ENCODE peak calls at places on chromosomes 4 and X, in six cellular contexts. E is upper lobe of right lung; H is activated CD4-positive, alpha-beta T cell treated with anti-CD3 and anti-CD28 coated beads, Interleukin-2, amount 10 ng/mL, durations not matched to agents 7 days and 5 days; N is bronchial epithelial cell; X is C1 segment of cervical spinal cord; F is ELR. Q is an unnamed sample.

GRCh38 chr4:102580463-102580842 is 79.3 kb downstream of the NFKB1 start:
- DNase-seq in E (no peak), H (no peak), N (no peak), X (no peak), F (no peak), Q (no peak)

GRCh38 chr4:94577136-94577535 is 125.4 kb downstream of the PDLIM5 start:
- DNase-seq in E (no peak), H (no peak), N (no peak), X (peak), F (no peak), Q (no peak)

GRCh38 chr4:156476359-156476758 is 495.2 kb downstream of the PDGFC start:
- DNase-seq in E (no peak), H (no peak), N (peak), X (no peak), F (peak), Q (no peak)

GRCh38 chrX:109886122-109886761 is 116.7 kb upstream of the TMEM164 start:
- DNase-seq in E (no peak), H (peak), N (peak), X (no peak), F (peak), Q (peak)

GRCh38 chrX:12007881-12008280 is 130.4 kb upstream of the FRMPD4 start:
- DNase-seq in E (no peak), H (no peak), N (peak), X (no peak), F (peak), Q (no peak)

GRCh38 chr4:104490770-104491395 is 3.8 kb downstream of the CXXC4 start:
- DNase-seq in E (peak), H (peak), N (peak), X (peak), F (peak), Q (peak)

GRCh38 chrX:114774691-114775090 is 190.8 kb downstream of the HTR2C start:
- DNase-seq in E (no peak), H (no peak), N (no peak), X (no peak), F (no peak), Q (no peak)

GRCh38 chr4:168716411-168717129 is 219.7 kb downstream of the PALLD start:
- DNase-seq in E (no peak), H (no peak), N (no peak), X (no peak), F (no peak), Q (no peak)

GRCh38 chr4:184473515-184474260 is 662 bp downstream of the IRF2 start:
- DNase-seq in E (peak), H (peak), N (no peak), X (peak), F (peak), Q (peak)

GRCh38 chrX:150406559-150406958 is 43.4 kb downstream of the MAMLD1 start:
- DNase-seq in E (no peak), H (no peak), N (no peak), X (no peak), F (no peak), Q (no peak)

GRCh38 chr4:66284991-66285451 is 614.7 kb upstream of the EPHA5 start:
- DNase-seq in E (peak), H (no peak), N (no peak), X (no peak), F (no peak), Q (no peak)

GRCh38 chr4:152408514-152409327 is 127.2 kb downstream of the FBXW7 start:
- DNase-seq in E (no peak), H (peak), N (peak), X (no peak), F (peak), Q (no peak)

GRCh38 chrX:47156611-47157520 is 11.8 kb downstream of the RBM10 start:
- DNase-seq in E (no peak), H (no peak), N (no peak), X (no peak), F (no peak), Q (no peak)

GRCh38 chr4:31045724-31046318 is 325.7 kb downstream of the PCDH7 start:
- DNase-seq in E (no peak), H (no peak), N (peak), X (no peak), F (peak), Q (no peak)

GRCh38 chr4:5036239-5036638 is 15.0 kb upstream of the STK32B start:
- DNase-seq in E (no peak), H (no peak), N (peak), X (no peak), F (peak), Q (no peak)

GRCh38 chr4:71270901-71271300 is 67.9 kb upstream of the SLC4A4 start:
- DNase-seq in E (no peak), H (peak), N (peak), X (no peak), F (peak), Q (no peak)

GRCh38 chr4:62135565-62136156 is 935.5 kb downstream of the ADGRL3 start:
- DNase-seq in E (no peak), H (no peak), N (peak), X (no peak), F (peak), Q (no peak)

GRCh38 chr4:88242144-88242543 is 42.2 kb downstream of the PPM1K start:
- DNase-seq in E (no peak), H (no peak), N (no peak), X (no peak), F (no peak), Q (no peak)

GRCh38 chrX:23820235-23820782 is 37.3 kb downstream of the SAT1 start:
- DNase-seq in E (no peak), H (no peak), N (peak), X (no peak), F (peak), Q (no peak)

GRCh38 chr4:87007345-87008181 is 72.8 kb downstream of the AFF1 start:
- DNase-seq in E (peak), H (peak), N (peak), X (peak), F (peak), Q (no peak)

GRCh38 chrX:130212371-130212770 is 40.6 kb downstream of the RAB33A start:
- DNase-seq in E (no peak), H (no peak), N (no peak), X (no peak), F (no peak), Q (no peak)

GRCh38 chrX:42023122-42023521 is 99.8 kb upstream of the CASK start:
- DNase-seq in E (no peak), H (no peak), N (no peak), X (no peak), F (no peak), Q (no peak)